ENCODE peak calls at places on chromosomes 16 and 17, in nine cellular contexts. Y is tibial nerve, K is sigmoid colon, H is HepG2, C is ovary, S is upper lobe of left lung, E is A549, R is SK-N-SH, F is GM12878. P is an unnamed sample.

GRCh38 chr17:55722742-55723487 is at the start of gene TMEM100:
- DNase-seq in Y (peak), E (no peak), R (peak), H (no peak), S (no peak), C (peak), F (no peak), K (peak), P (peak)

GRCh38 chr16:70769761-70770160 is 31.2 kb downstream of the VAC14 start:
- DNase-seq in Y (no peak), K (no peak), H (no peak), C (no peak), R (no peak), F (no peak), S (no peak), E (no peak), P (no peak)

GRCh38 chr17:79342376-79342775 is 267.8 kb downstream of the ENGASE start:
- DNase-seq in R (no peak), H (no peak), C (no peak), F (no peak), Y (no peak), E (no peak), S (no peak), K (no peak), P (no peak)

GRCh38 chr16:79599837-79600635 is 501 bp downstream of the MAF start:
- DNase-seq in F (no peak), R (peak), S (peak), E (peak), C (peak), Y (no peak), H (no peak), K (peak), P (no peak)

GRCh38 chr16:2477327-2477726 is 2.4 kb downstream of the TBC1D24 start:
- DNase-seq in H (no peak), S (no peak), E (no peak), K (no peak), R (no peak), Y (no peak), F (no peak), C (no peak), P (no peak)

GRCh38 chr16:28981517-28981916 is 3.3 kb upstream of the LAT start:
- DNase-seq in E (peak), Y (no peak), C (no peak), S (no peak), K (no peak), F (no peak), H (peak), R (peak), P (no peak)

GRCh38 chr16:81738831-81739496 is 40.1 kb upstream of the PLCG2 start:
- DNase-seq in F (no peak), H (no peak), E (no peak), S (peak), C (no peak), K (peak), R (no peak), Y (peak), P (no peak)

GRCh38 chr17:10144976-10145375 is 53.4 kb downstream of the GAS7 start:
- DNase-seq in S (no peak), E (no peak), C (no peak), R (no peak), H (no peak), Y (no peak), K (no peak), F (no peak), P (no peak)

GRCh38 chr17:39661744-39662541 is 3.2 kb upstream of the TCAP start:
- DNase-seq in H (no peak), C (no peak), F (no peak), E (no peak), R (no peak), Y (no peak), K (no peak), S (no peak), P (no peak)

GRCh38 chr16:878071-878784 is 77.7 kb upstream of the GNG13 start:
- DNase-seq in E (peak), R (peak), F (no peak), K (peak), H (no peak), C (no peak), S (peak), Y (no peak), P (no peak)

GRCh38 chr16:27920391-27920891 is 143.1 kb downstream of the GSG1L start:
- DNase-seq in E (peak), H (peak), R (peak), F (no peak), C (no peak), Y (no peak), S (no peak), K (no peak), P (no peak)

GRCh38 chr16:23030001-23030400 is 119.3 kb downstream of the USP31 start:
- DNase-seq in F (no peak), Y (no peak), C (no peak), K (no peak), E (no peak), H (no peak), S (no peak), R (peak), P (peak)

DNA sequence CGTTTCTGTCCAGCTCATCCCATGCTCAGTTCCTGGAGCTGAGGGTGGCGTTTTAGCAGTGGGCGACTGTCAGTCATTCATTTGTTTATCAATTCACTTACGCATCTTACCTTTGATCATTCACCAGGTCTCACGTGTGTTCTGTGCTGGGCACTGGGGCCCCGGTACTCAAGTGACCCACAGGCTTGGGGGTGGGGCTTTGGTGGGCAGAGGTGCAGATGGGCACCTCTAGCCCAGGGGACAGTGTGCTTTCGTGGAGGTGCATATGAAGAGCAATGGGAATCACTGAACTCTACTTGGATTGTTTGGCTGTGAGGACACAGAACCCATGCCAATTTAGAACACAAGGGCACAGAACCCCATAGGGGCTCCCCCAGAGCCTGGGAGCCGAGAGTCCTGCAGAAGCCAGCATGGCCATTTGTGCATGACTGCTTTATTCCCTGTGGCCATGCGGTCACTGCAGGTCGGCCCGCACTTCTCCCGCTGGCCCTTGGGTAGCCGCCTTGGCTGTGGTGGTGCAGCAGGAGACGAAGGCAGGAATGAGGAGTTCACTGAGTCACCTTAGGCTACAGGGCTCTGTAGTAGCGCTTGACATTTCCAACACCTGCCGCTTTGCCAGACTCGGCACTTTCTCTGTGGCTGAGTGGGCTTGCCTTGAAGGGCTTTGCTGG is 144.6 kb downstream of the SNX29 start:
- DNase-seq in H (no peak), F (no peak), K (no peak), C (no peak), S (no peak), Y (no peak), R (no peak), E (no peak), P (no peak)
- TF ChIP-seq EP300 in H (no peak), F (no peak), K (no peak), C (no peak), S (no peak), Y (no peak), R (no peak), E (no peak), P (no peak)

GRCh38 chr17:351875-352420 is 659 bp downstream of the RPH3AL start:
- DNase-seq in R (no peak), C (no peak), E (no peak), H (no peak), K (no peak), Y (no peak), S (no peak), F (no peak), P (no peak)
- H3K27ac ChIP-seq in R (no peak), C (peak), E (peak), H (peak), K (peak), Y (peak), S (peak), F (no peak), P (peak)

GRCh38 chr16:88196471-88197400 is 186.0 kb upstream of the ZNF469 start:
- DNase-seq in E (no peak), K (peak), S (no peak), F (no peak), Y (no peak), H (no peak), C (no peak), R (no peak), P (no peak)

GRCh38 chr16:88195021-88195581 is 187.7 kb upstream of the ZNF469 start:
- DNase-seq in R (no peak), Y (no peak), E (no peak), K (peak), C (no peak), F (no peak), H (no peak), S (no peak), P (no peak)

GRCh38 chr16:88195911-88196465 is 186.8 kb upstream of the ZNF469 start:
- DNase-seq in E (no peak), Y (no peak), S (no peak), C (no peak), H (no peak), R (no peak), K (peak), F (no peak), P (no peak)

GRCh38 chr16:88200896-88201185 is 181.9 kb upstream of the ZNF469 start:
- DNase-seq in H (no peak), R (no peak), F (no peak), C (no peak), S (no peak), K (peak), E (no peak), Y (no peak), P (no peak)

DNA sequence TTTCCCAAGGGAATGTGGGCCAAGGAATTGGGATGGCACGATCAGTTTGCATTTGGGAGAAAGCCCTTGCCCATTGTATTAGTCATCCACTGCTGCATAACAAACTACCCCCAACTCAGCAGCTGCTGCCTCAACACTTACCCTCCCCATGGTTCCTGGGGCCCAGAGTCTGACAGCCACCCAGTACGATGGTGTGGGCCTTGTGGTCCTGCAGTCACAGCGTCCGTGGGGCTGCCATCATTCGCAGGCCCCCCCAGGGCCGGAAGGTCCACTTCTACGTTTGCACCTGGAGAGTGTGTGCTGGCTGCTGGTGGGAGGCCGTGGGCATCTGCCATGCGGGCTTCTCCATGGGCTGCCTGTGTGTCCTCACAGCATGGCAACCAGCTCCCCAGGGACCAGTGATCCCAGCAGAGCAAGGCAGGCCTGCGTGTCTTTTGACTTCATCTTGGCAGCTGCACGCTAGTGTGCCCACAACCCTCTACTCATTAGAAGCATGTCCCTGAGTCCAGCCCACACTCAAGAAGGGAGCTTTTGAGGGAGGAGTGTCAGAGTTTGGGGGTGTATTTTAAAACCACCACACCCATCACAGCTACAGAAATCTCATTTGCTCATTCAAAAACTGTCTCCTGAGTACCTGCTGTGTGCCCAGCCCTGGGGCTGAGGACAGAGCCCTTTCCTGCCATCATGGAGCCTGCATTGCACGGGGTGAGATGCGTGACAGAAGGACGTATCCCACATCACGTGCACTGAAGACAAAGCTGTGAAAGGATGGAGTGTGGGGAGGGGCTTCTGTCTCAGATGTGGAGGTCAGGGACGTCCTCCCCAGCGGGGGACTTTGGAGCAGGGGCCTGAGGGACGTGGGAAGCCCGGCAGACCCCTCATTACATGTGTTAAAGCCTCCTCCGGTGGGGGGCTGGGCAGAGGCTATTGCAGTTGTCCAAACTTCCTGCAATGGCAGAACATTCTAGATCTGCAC is 185.0 kb upstream of the ZNF469 start:
- DNase-seq in H (no peak), E (no peak), F (no peak), S (no peak), K (peak), Y (no peak), C (no peak), R (no peak), P (no peak)
- TF ChIP-seq EP300 in H (no peak), E (no peak), F (no peak), S (no peak), K (no peak), Y (no peak), C (no peak), R (no peak), P (no peak)

GRCh38 chr16:89317729-89318429 is 100.4 kb downstream of the ZNF778 start:
- DNase-seq in E (no peak), S (peak), K (no peak), H (no peak), C (no peak), Y (no peak), R (no peak), F (no peak), P (no peak)
- H3K27ac ChIP-seq in E (peak), S (no peak), K (no peak), H (no peak), C (no peak), Y (no peak), R (peak), F (no peak), P (no peak)

GRCh38 chr17:81511800-81512559 is 619 bp downstream of the ACTG1 start:
- DNase-seq in C (no peak), K (peak), R (no peak), S (peak), H (no peak), Y (no peak), E (no peak), F (no peak), P (no peak)
- TF ChIP-seq EP300 in C (no peak), K (no peak), R (no peak), S (no peak), H (no peak), Y (no peak), E (no peak), F (no peak), P (no peak)